ENCODE peak calls at places on chromosome 13, in four cellular contexts. W is hepatic stellate cell, J is WERI-Rb-1, S is heart left ventricle. Q is an unnamed sample.

GRCh38 chr13:68232351-68233130 is 1002.4 kb upstream of the PCDH9 start:
- DNase-seq in W (no peak), J (no peak), S (no peak), Q (no peak)

GRCh38 chr13:26956532-26957142 is 196.1 kb upstream of the GPR12 start:
- DNase-seq in W (no peak), J (no peak), S (no peak), Q (no peak)

GRCh38 chr13:36862002-36862706 is 43.1 kb downstream of the RFXAP start:
- DNase-seq in W (no peak), J (no peak), S (no peak), Q (no peak)

GRCh38 chr13:27599845-27600553 is 20.3 kb downstream of the LNX2 start:
- DNase-seq in W (peak), J (no peak), S (peak), Q (no peak)

GRCh38 chr13:114078501-114079451 is 53.6 kb downstream of the RASA3 start:
- DNase-seq in W (no peak), J (no peak), S (peak), Q (no peak)

GRCh38 chr13:77918391-77919261 is at the start of gene EDNRB:
- DNase-seq in W (peak), J (peak), S (peak), Q (no peak)

GRCh38 chr13:75256922-75257321 is 225.0 kb downstream of the TBC1D4 start:
- DNase-seq in W (no peak), J (no peak), S (no peak), Q (no peak)

GRCh38 chr13:86900906-86901305 is 770.3 kb upstream of the SLITRK5 start:
- DNase-seq in W (no peak), J (no peak), S (no peak), Q (no peak)

GRCh38 chr13:78608705-78609463 is 5.5 kb upstream of the POU4F1 start:
- DNase-seq in W (no peak), J (no peak), S (no peak), Q (no peak)

GRCh38 chr13:65499251-65499650 is 1730.9 kb downstream of the PCDH9 start:
- DNase-seq in W (no peak), J (no peak), S (no peak), Q (no peak)

GRCh38 chr13:110396913-110397379 is 89.9 kb downstream of the COL4A2 start:
- DNase-seq in W (peak), J (no peak), S (peak), Q (no peak)

GRCh38 chr13:25847635-25848616 is 203.9 kb downstream of the SHISA2 start:
- DNase-seq in W (no peak), J (no peak), S (no peak), Q (no peak)

GRCh38 chr13:112106467-112107141 is 39.7 kb downstream of the SOX1 start:
- DNase-seq in W (no peak), J (no peak), S (no peak), Q (no peak)

GRCh38 chr13:60591348-60591747 is 194.3 kb downstream of the TDRD3 start:
- DNase-seq in W (peak), J (no peak), S (no peak), Q (no peak)

GRCh38 chr13:113777311-113778260 is 18.6 kb downstream of the TMEM255B start:
- DNase-seq in W (no peak), J (no peak), S (no peak), Q (no peak)

GRCh38 chr13:83709751-83710515 is 172.3 kb downstream of the SLITRK1 start:
- DNase-seq in W (no peak), J (no peak), S (no peak), Q (no peak)

GRCh38 chr13:69959041-69959440 is 148.6 kb upstream of the ATXN8OS start:
- DNase-seq in W (no peak), J (no peak), S (no peak), Q (no peak)

GRCh38 chr13:109130093-109130835 is 500.9 kb downstream of the MYO16 start:
- DNase-seq in W (no peak), J (peak), S (no peak), Q (no peak)

GRCh38 chr13:98289339-98289935 is 112.4 kb upstream of the RNF113B start:
- DNase-seq in W (no peak), J (peak), S (no peak), Q (no peak)

GRCh38 chr13:65090191-65090590 is 2139.9 kb downstream of the PCDH9 start:
- DNase-seq in W (no peak), J (no peak), S (no peak), Q (no peak)

GRCh38 chr13:43156916-43157315 is 133.5 kb downstream of the DNAJC15 start:
- DNase-seq in W (no peak), J (no peak), S (no peak), Q (no peak)

GRCh38 chr13:112696869-112697465 is 7.1 kb downstream of the ATP11A start:
- DNase-seq in W (no peak), J (no peak), S (no peak), Q (no peak)

GRCh38 chr13:97307882-97308624 is 85.9 kb downstream of the MBNL2 start:
- DNase-seq in W (no peak), J (no peak), S (no peak), Q (no peak)